ENCODE peak calls at places on chromosome 1, in seven cellular contexts. One of them, this sample, is unnamed.

GRCh38 chr1:43924516-43924915 is 9.1 kb upstream of the ARTN start:
- DNase-seq in SK-N-SH: no peak
- DNase-seq in stomach: no peak
- DNase-seq in A549: no peak
- DNase-seq in tibial nerve: no peak
- DNase-seq in ovary: no peak
- DNase-seq in sigmoid colon: no peak
- DNase-seq in this sample: no peak

GRCh38 chr1:208980590-208980989 is 602.9 kb upstream of the CAMK1G start:
- DNase-seq in ovary: no peak
- DNase-seq in SK-N-SH: no peak
- DNase-seq in A549: no peak
- DNase-seq in stomach: no peak
- DNase-seq in tibial nerve: no peak
- DNase-seq in sigmoid colon: no peak
- DNase-seq in this sample: no peak

GRCh38 chr1:6414443-6414844 is 5.3 kb downstream of the HES2 start:
- DNase-seq in stomach: no peak
- DNase-seq in A549: peak; percentile 59
- DNase-seq in tibial nerve: no peak
- DNase-seq in sigmoid colon: no peak
- DNase-seq in ovary: no peak
- DNase-seq in SK-N-SH: peak; percentile 87
- DNase-seq in this sample: peak; percentile 56

GRCh38 chr1:182600745-182601415 is 3.3 kb downstream of the RGS16 start:
- DNase-seq in SK-N-SH: no peak
- DNase-seq in ovary: no peak
- DNase-seq in A549: no peak
- DNase-seq in tibial nerve: no peak
- DNase-seq in stomach: no peak
- DNase-seq in sigmoid colon: no peak
- DNase-seq in this sample: no peak

GRCh38 chr1:40665335-40666171 is at the start of gene RIMS3:
- DNase-seq in tibial nerve: peak; percentile 41
- DNase-seq in A549: peak; percentile 55
- DNase-seq in stomach: peak; percentile 83
- DNase-seq in ovary: peak; percentile 86
- DNase-seq in SK-N-SH: peak; percentile 97
- DNase-seq in sigmoid colon: peak; percentile 89
- DNase-seq in this sample: peak; percentile 87

GRCh38 chr1:77888071-77888428 is 374 bp upstream of the NEXN start:
- DNase-seq in A549: no peak
- DNase-seq in stomach: no peak
- DNase-seq in tibial nerve: no peak
- DNase-seq in ovary: no peak
- DNase-seq in SK-N-SH: no peak
- DNase-seq in sigmoid colon: no peak
- DNase-seq in this sample: no peak

GRCh38 chr1:230694991-230695390 is 18.9 kb downstream of the AGT start:
- DNase-seq in ovary: no peak
- DNase-seq in A549: no peak
- DNase-seq in tibial nerve: no peak
- DNase-seq in SK-N-SH: no peak
- DNase-seq in stomach: no peak
- DNase-seq in sigmoid colon: no peak
- DNase-seq in this sample: no peak

GRCh38 chr1:234114648-234115307 is 210.3 kb downstream of the SLC35F3 start:
- DNase-seq in SK-N-SH: peak; percentile 54
- DNase-seq in tibial nerve: no peak
- DNase-seq in ovary: peak; percentile 20
- DNase-seq in sigmoid colon: no peak
- DNase-seq in A549: peak; percentile 69
- DNase-seq in stomach: no peak
- DNase-seq in this sample: peak; percentile 10

DNA sequence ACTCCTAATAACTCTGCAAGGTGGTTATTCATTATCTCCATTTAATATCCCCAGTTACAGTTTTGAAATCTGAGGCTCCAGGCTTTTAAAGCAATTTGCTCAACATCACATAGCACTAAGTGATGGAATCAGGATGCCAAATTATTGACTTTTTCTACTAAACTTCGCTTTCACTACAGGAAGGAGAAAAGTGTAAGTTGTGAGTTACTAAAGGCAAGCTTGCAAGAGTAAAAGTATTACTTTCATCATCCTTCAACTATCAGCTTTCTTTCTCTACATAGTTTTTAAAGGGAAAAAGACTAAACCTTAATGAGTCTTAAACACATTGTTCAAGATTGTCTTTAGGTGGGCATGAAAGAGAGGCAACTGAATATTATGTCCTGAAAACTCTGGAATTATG is 1.8 kb downstream of the OSBPL9 start:
- DNase-seq in tibial nerve: no peak
- DNase-seq in ovary: no peak
- DNase-seq in SK-N-SH: no peak
- DNase-seq in sigmoid colon: no peak
- DNase-seq in A549: no peak
- DNase-seq in stomach: no peak
- DNase-seq in this sample: no peak
- H3K4me3 ChIP-seq in tibial nerve: no peak overlapping the region
- H3K4me3 ChIP-seq in ovary: peak overlapping the region; percentile 85
- H3K4me3 ChIP-seq in SK-N-SH: no peak overlapping the region
- H3K4me3 ChIP-seq in sigmoid colon: peak overlapping the region; percentile 78
- H3K4me3 ChIP-seq in A549: no peak overlapping the region
- H3K4me3 ChIP-seq in stomach: peak overlapping the region; percentile 90
- H3K4me3 ChIP-seq in this sample: peak overlapping the region; percentile 93

DNA sequence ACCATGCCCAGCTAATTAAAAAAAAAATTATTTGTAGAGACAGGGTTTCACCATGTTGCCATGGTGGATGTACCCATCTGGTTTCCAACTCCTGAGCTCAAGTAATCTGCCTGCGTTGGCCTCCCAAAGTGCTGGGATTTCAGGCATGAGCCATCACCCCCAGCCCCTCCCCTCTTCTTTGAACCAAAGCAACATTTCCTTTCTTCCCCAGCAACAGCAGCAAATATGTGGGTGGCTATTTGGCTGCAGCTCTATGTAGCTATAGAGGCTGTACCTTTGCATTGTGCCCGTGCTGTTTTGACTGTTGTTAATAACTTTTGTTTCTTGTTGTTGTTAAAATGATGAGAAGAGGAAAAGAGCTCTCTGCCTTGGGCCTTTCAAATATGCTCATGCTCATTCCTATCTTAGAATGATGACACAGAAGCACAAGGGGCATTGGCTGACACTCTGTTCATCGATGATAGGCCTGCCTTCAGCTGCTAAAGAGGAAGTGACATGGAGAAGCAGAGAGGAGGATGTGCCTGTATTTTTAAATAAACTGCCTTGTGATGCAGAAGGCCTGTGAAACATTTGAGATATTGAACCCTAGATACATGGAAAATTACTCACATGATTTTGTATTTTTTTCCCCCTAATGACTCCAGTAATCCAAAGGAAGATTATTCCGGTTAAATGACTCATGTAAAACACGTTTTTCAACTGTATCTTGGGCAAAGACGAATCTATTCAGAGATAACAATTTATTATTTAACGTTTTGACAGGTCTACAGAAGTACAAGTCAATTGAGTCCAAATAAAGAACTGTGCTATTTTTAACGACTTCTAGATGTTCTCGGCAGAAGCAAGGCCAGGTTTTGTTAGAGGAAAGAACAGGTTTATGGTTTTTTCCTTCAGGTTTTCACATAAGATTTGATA is 20.5 kb upstream of the XPR1 start:
- DNase-seq in SK-N-SH: no peak
- DNase-seq in A549: no peak
- DNase-seq in tibial nerve: no peak
- DNase-seq in stomach: no peak
- DNase-seq in ovary: no peak
- DNase-seq in sigmoid colon: no peak
- DNase-seq in this sample: no peak
- TF ChIP-seq EP300 in SK-N-SH: no peak
- TF ChIP-seq EP300 in A549: no peak
- TF ChIP-seq EP300 in tibial nerve: no peak
- TF ChIP-seq EP300 in stomach: no peak
- TF ChIP-seq EP300 in ovary: no peak
- TF ChIP-seq EP300 in sigmoid colon: no peak
- TF ChIP-seq EP300 in this sample: no peak

GRCh38 chr1:18422076-18422777 is 58.5 kb upstream of the KLHDC7A start:
- DNase-seq in SK-N-SH: no peak
- DNase-seq in A549: no peak
- DNase-seq in sigmoid colon: no peak
- DNase-seq in stomach: no peak
- DNase-seq in tibial nerve: no peak
- DNase-seq in ovary: no peak
- DNase-seq in this sample: no peak
- H3K4me3 ChIP-seq in SK-N-SH: no peak overlapping the region
- H3K4me3 ChIP-seq in A549: no peak overlapping the region
- H3K4me3 ChIP-seq in sigmoid colon: no peak overlapping the region
- H3K4me3 ChIP-seq in stomach: no peak overlapping the region
- H3K4me3 ChIP-seq in tibial nerve: no peak overlapping the region
- H3K4me3 ChIP-seq in ovary: no peak overlapping the region
- H3K4me3 ChIP-seq in this sample: no peak overlapping the region

GRCh38 chr1:2180297-2181245 is 14.0 kb downstream of the FAAP20 start:
- DNase-seq in tibial nerve: no peak
- DNase-seq in stomach: no peak
- DNase-seq in sigmoid colon: no peak
- DNase-seq in ovary: peak; percentile 32
- DNase-seq in A549: no peak
- DNase-seq in SK-N-SH: no peak
- DNase-seq in this sample: no peak

GRCh38 chr1:2177541-2177940 is 17.0 kb downstream of the FAAP20 start:
- DNase-seq in tibial nerve: no peak
- DNase-seq in SK-N-SH: no peak
- DNase-seq in A549: no peak
- DNase-seq in sigmoid colon: no peak
- DNase-seq in stomach: no peak
- DNase-seq in ovary: peak; percentile 32
- DNase-seq in this sample: no peak

GRCh38 chr1:2179283-2180013 is 15.1 kb downstream of the FAAP20 start:
- DNase-seq in sigmoid colon: no peak
- DNase-seq in tibial nerve: no peak
- DNase-seq in SK-N-SH: no peak
- DNase-seq in A549: no peak
- DNase-seq in ovary: no peak
- DNase-seq in stomach: no peak
- DNase-seq in this sample: no peak

GRCh38 chr1:2177946-2178538 is 16.5 kb downstream of the FAAP20 start:
- DNase-seq in SK-N-SH: no peak
- DNase-seq in tibial nerve: no peak
- DNase-seq in stomach: no peak
- DNase-seq in A549: no peak
- DNase-seq in sigmoid colon: no peak
- DNase-seq in ovary: peak; percentile 21
- DNase-seq in this sample: no peak

DNA sequence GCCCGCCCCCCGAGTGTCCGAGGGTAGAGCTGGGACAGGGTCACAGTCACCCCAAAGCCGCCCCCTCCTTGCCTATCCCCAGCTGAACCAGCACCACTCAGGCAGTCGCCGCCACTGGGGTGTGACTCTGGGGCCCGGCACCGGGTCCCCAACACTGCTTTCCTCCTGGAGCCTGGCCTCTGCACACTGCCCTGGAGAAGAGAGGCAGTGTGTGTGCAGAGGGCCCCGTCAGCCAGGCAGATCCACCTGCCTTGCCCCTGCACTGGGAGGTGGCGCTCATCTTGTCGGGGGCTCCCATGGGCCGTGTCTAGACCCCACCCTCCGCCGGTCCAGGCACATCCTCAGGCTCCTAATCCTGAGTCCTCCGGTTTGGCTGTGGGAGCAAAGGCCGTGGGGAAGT is 15.7 kb downstream of the FAAP20 start:
- DNase-seq in stomach: no peak
- DNase-seq in A549: no peak
- DNase-seq in SK-N-SH: no peak
- DNase-seq in ovary: no peak
- DNase-seq in sigmoid colon: no peak
- DNase-seq in tibial nerve: no peak
- DNase-seq in this sample: no peak
- TF ChIP-seq EP300 in stomach: no peak
- TF ChIP-seq EP300 in A549: no peak
- TF ChIP-seq EP300 in SK-N-SH: no peak
- TF ChIP-seq EP300 in ovary: no peak
- TF ChIP-seq EP300 in sigmoid colon: no peak
- TF ChIP-seq EP300 in tibial nerve: no peak
- TF ChIP-seq EP300 in this sample: no peak

GRCh38 chr1:179575497-179576314 is at the start of gene NPHS2:
- DNase-seq in tibial nerve: no peak
- DNase-seq in ovary: no peak
- DNase-seq in stomach: no peak
- DNase-seq in A549: no peak
- DNase-seq in sigmoid colon: no peak
- DNase-seq in SK-N-SH: peak; percentile 57
- DNase-seq in this sample: no peak
- H3K4me3 ChIP-seq in tibial nerve: no peak within 1 kb of the TSS
- H3K4me3 ChIP-seq in ovary: no peak within 1 kb of the TSS
- H3K4me3 ChIP-seq in stomach: peak within 1 kb of the TSS; percentile 48
- H3K4me3 ChIP-seq in A549: no peak within 1 kb of the TSS
- H3K4me3 ChIP-seq in sigmoid colon: peak within 1 kb of the TSS; percentile 1
- H3K4me3 ChIP-seq in SK-N-SH: no peak within 1 kb of the TSS
- H3K4me3 ChIP-seq in this sample: no peak within 1 kb of the TSS

DNA sequence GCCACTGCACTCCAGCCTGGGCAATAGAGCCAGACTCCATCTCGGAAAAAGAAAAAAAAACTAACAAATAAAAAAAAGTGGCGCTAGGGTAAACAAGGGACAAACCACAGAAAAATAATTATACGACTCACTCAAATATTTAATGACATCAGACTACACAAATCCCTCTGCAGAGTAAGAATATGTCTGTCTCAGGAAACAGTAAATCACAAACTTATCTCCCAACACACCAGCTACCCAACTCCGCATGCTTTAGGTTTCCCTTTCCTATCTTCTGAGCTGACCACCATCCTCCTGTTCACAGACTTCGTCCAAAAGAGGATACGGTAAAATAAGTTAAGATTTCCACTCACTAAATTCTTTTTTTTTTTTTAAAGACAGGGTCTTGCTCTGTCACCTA is 16.2 kb downstream of the WDR47 start:
- DNase-seq in stomach: no peak
- DNase-seq in tibial nerve: no peak
- DNase-seq in ovary: no peak
- DNase-seq in A549: no peak
- DNase-seq in SK-N-SH: no peak
- DNase-seq in sigmoid colon: no peak
- DNase-seq in this sample: no peak
- TF ChIP-seq EP300 in stomach: no peak
- TF ChIP-seq EP300 in tibial nerve: no peak
- TF ChIP-seq EP300 in ovary: no peak
- TF ChIP-seq EP300 in A549: no peak
- TF ChIP-seq EP300 in SK-N-SH: no peak
- TF ChIP-seq EP300 in sigmoid colon: no peak
- TF ChIP-seq EP300 in this sample: no peak